ENCODE peak calls at places on chromosomes 5 and 9, in four cellular contexts. One of them, this sample, is unnamed.

GRCh38 chr5:171681667-171682066 is 104.0 kb upstream of the SMIM23 start:
- DNase-seq in stimulated activated CD4-positive, alpha-beta T cell treated with anti-CD3 and anti-CD28 coated beads, Interleukin-15, amount 100 ng/mL, for 1 hour: no peak
- DNase-seq in stimulated activated CD8-positive, alpha-beta memory T cell treated with anti-CD3 and anti-CD28 coated beads, Interleukin-7, amount 100 ng/mL, for 4 hours: no peak
- DNase-seq in ecto neural progenitor cell: no peak
- DNase-seq in this sample: no peak

GRCh38 chr5:158466196-158466595 is 607.3 kb upstream of the CLINT1 start:
- DNase-seq in stimulated activated CD8-positive, alpha-beta memory T cell treated with anti-CD3 and anti-CD28 coated beads, Interleukin-7, amount 100 ng/mL, for 4 hours: no peak
- DNase-seq in stimulated activated CD4-positive, alpha-beta T cell treated with anti-CD3 and anti-CD28 coated beads, Interleukin-15, amount 100 ng/mL, for 1 hour: no peak
- DNase-seq in ecto neural progenitor cell: no peak
- DNase-seq in this sample: no peak

GRCh38 chr9:4530375-4530774 is 40.1 kb downstream of the SLC1A1 start:
- DNase-seq in stimulated activated CD4-positive, alpha-beta T cell treated with anti-CD3 and anti-CD28 coated beads, Interleukin-15, amount 100 ng/mL, for 1 hour: no peak
- DNase-seq in ecto neural progenitor cell: no peak
- DNase-seq in stimulated activated CD8-positive, alpha-beta memory T cell treated with anti-CD3 and anti-CD28 coated beads, Interleukin-7, amount 100 ng/mL, for 4 hours: no peak
- DNase-seq in this sample: no peak

GRCh38 chr9:92617951-92618510 is 51.9 kb downstream of the IPPK start:
- DNase-seq in ecto neural progenitor cell: no peak
- DNase-seq in stimulated activated CD4-positive, alpha-beta T cell treated with anti-CD3 and anti-CD28 coated beads, Interleukin-15, amount 100 ng/mL, for 1 hour: no peak
- DNase-seq in stimulated activated CD8-positive, alpha-beta memory T cell treated with anti-CD3 and anti-CD28 coated beads, Interleukin-7, amount 100 ng/mL, for 4 hours: no peak
- DNase-seq in this sample: peak; percentile 77

GRCh38 chr5:16707168-16707868 is 90.5 kb upstream of the RETREG1 start:
- DNase-seq in stimulated activated CD4-positive, alpha-beta T cell treated with anti-CD3 and anti-CD28 coated beads, Interleukin-15, amount 100 ng/mL, for 1 hour: no peak
- DNase-seq in ecto neural progenitor cell: no peak
- DNase-seq in stimulated activated CD8-positive, alpha-beta memory T cell treated with anti-CD3 and anti-CD28 coated beads, Interleukin-7, amount 100 ng/mL, for 4 hours: no peak
- DNase-seq in this sample: no peak

GRCh38 chr5:55438931-55439477 is 95.8 kb downstream of the PLPP1 start:
- DNase-seq in stimulated activated CD4-positive, alpha-beta T cell treated with anti-CD3 and anti-CD28 coated beads, Interleukin-15, amount 100 ng/mL, for 1 hour: no peak
- DNase-seq in ecto neural progenitor cell: no peak
- DNase-seq in stimulated activated CD8-positive, alpha-beta memory T cell treated with anti-CD3 and anti-CD28 coated beads, Interleukin-7, amount 100 ng/mL, for 4 hours: no peak
- DNase-seq in this sample: no peak

GRCh38 chr5:13957032-13957645 is 12.7 kb upstream of the DNAH5 start:
- DNase-seq in stimulated activated CD4-positive, alpha-beta T cell treated with anti-CD3 and anti-CD28 coated beads, Interleukin-15, amount 100 ng/mL, for 1 hour: no peak
- DNase-seq in stimulated activated CD8-positive, alpha-beta memory T cell treated with anti-CD3 and anti-CD28 coated beads, Interleukin-7, amount 100 ng/mL, for 4 hours: no peak
- DNase-seq in ecto neural progenitor cell: no peak
- DNase-seq in this sample: no peak

GRCh38 chr5:102715405-102715804 is 39.7 kb upstream of the PAM start:
- DNase-seq in ecto neural progenitor cell: no peak
- DNase-seq in stimulated activated CD8-positive, alpha-beta memory T cell treated with anti-CD3 and anti-CD28 coated beads, Interleukin-7, amount 100 ng/mL, for 4 hours: no peak
- DNase-seq in stimulated activated CD4-positive, alpha-beta T cell treated with anti-CD3 and anti-CD28 coated beads, Interleukin-15, amount 100 ng/mL, for 1 hour: no peak
- DNase-seq in this sample: no peak

GRCh38 chr9:1235650-1236401 is 185.7 kb downstream of the DMRT2 start:
- DNase-seq in stimulated activated CD4-positive, alpha-beta T cell treated with anti-CD3 and anti-CD28 coated beads, Interleukin-15, amount 100 ng/mL, for 1 hour: no peak
- DNase-seq in ecto neural progenitor cell: no peak
- DNase-seq in stimulated activated CD8-positive, alpha-beta memory T cell treated with anti-CD3 and anti-CD28 coated beads, Interleukin-7, amount 100 ng/mL, for 4 hours: no peak
- DNase-seq in this sample: no peak

GRCh38 chr5:175718401-175719108 is 60.7 kb downstream of the HRH2 start:
- DNase-seq in stimulated activated CD8-positive, alpha-beta memory T cell treated with anti-CD3 and anti-CD28 coated beads, Interleukin-7, amount 100 ng/mL, for 4 hours: peak; percentile 38
- DNase-seq in ecto neural progenitor cell: no peak
- DNase-seq in stimulated activated CD4-positive, alpha-beta T cell treated with anti-CD3 and anti-CD28 coated beads, Interleukin-15, amount 100 ng/mL, for 1 hour: peak; percentile 64
- DNase-seq in this sample: no peak

GRCh38 chr5:37840036-37840909 is at the start of gene GDNF:
- DNase-seq in stimulated activated CD4-positive, alpha-beta T cell treated with anti-CD3 and anti-CD28 coated beads, Interleukin-15, amount 100 ng/mL, for 1 hour: no peak
- DNase-seq in ecto neural progenitor cell: peak; percentile 74
- DNase-seq in stimulated activated CD8-positive, alpha-beta memory T cell treated with anti-CD3 and anti-CD28 coated beads, Interleukin-7, amount 100 ng/mL, for 4 hours: no peak
- DNase-seq in this sample: no peak

GRCh38 chr5:78308689-78309088 is 14.2 kb upstream of the AP3B1 start:
- DNase-seq in stimulated activated CD8-positive, alpha-beta memory T cell treated with anti-CD3 and anti-CD28 coated beads, Interleukin-7, amount 100 ng/mL, for 4 hours: no peak
- DNase-seq in ecto neural progenitor cell: no peak
- DNase-seq in stimulated activated CD4-positive, alpha-beta T cell treated with anti-CD3 and anti-CD28 coated beads, Interleukin-15, amount 100 ng/mL, for 1 hour: no peak
- DNase-seq in this sample: no peak

GRCh38 chr9:119322137-119322695 is 47.0 kb downstream of the BRINP1 start:
- DNase-seq in stimulated activated CD8-positive, alpha-beta memory T cell treated with anti-CD3 and anti-CD28 coated beads, Interleukin-7, amount 100 ng/mL, for 4 hours: no peak
- DNase-seq in ecto neural progenitor cell: no peak
- DNase-seq in stimulated activated CD4-positive, alpha-beta T cell treated with anti-CD3 and anti-CD28 coated beads, Interleukin-15, amount 100 ng/mL, for 1 hour: no peak
- DNase-seq in this sample: no peak

GRCh38 chr5:124856726-124857125 is 110.3 kb upstream of the ZNF608 start:
- DNase-seq in stimulated activated CD4-positive, alpha-beta T cell treated with anti-CD3 and anti-CD28 coated beads, Interleukin-15, amount 100 ng/mL, for 1 hour: no peak
- DNase-seq in ecto neural progenitor cell: no peak
- DNase-seq in stimulated activated CD8-positive, alpha-beta memory T cell treated with anti-CD3 and anti-CD28 coated beads, Interleukin-7, amount 100 ng/mL, for 4 hours: no peak
- DNase-seq in this sample: no peak